ENCODE peak calls at places on chromosomes 13 and 19, in seven cellular contexts. One of them, this sample, is unnamed.

GRCh38 chr19:46946090-46946489 is 73.5 kb upstream of the NPAS1 start:
- DNase-seq in HT1080: no peak
- DNase-seq in Karpas-422: no peak
- DNase-seq in hippocampal formation: no peak
- DNase-seq in mucosa of descending colon: no peak
- DNase-seq in upper lobe of right lung: no peak
- DNase-seq in H9: no peak
- DNase-seq in this sample: no peak

GRCh38 chr13:78659450-78660110 is 625 bp upstream of the OBI1 start:
- DNase-seq in HT1080: no peak
- DNase-seq in Karpas-422: no peak
- DNase-seq in hippocampal formation: no peak
- DNase-seq in mucosa of descending colon: no peak
- DNase-seq in upper lobe of right lung: no peak
- DNase-seq in H9: no peak
- DNase-seq in this sample: no peak

GRCh38 chr19:17454579-17454978 is 6.1 kb upstream of the TMEM221 start:
- DNase-seq in HT1080: no peak
- DNase-seq in Karpas-422: no peak
- DNase-seq in hippocampal formation: no peak
- DNase-seq in mucosa of descending colon: no peak
- DNase-seq in upper lobe of right lung: no peak
- DNase-seq in H9: peak
- DNase-seq in this sample: peak

GRCh38 chr13:26155568-26155967 is 66.5 kb downstream of the RNF6 start:
- DNase-seq in HT1080: no peak
- DNase-seq in Karpas-422: no peak
- DNase-seq in hippocampal formation: no peak
- DNase-seq in mucosa of descending colon: no peak
- DNase-seq in upper lobe of right lung: no peak
- DNase-seq in H9: no peak
- DNase-seq in this sample: no peak

GRCh38 chr19:50669319-50670101 is 20.3 kb downstream of the C19orf81 start:
- DNase-seq in HT1080: no peak
- DNase-seq in Karpas-422: peak
- DNase-seq in hippocampal formation: no peak
- DNase-seq in mucosa of descending colon: no peak
- DNase-seq in upper lobe of right lung: no peak
- DNase-seq in H9: no peak
- DNase-seq in this sample: peak

GRCh38 chr19:13398780-13399726 is 107.2 kb downstream of the CACNA1A start:
- DNase-seq in HT1080: peak
- DNase-seq in Karpas-422: no peak
- DNase-seq in hippocampal formation: no peak
- DNase-seq in mucosa of descending colon: no peak
- DNase-seq in upper lobe of right lung: no peak
- DNase-seq in H9: no peak
- DNase-seq in this sample: no peak

GRCh38 chr13:110985570-110985969 is 70.7 kb upstream of the ANKRD10 start:
- DNase-seq in HT1080: no peak
- DNase-seq in Karpas-422: no peak
- DNase-seq in hippocampal formation: no peak
- DNase-seq in mucosa of descending colon: no peak
- DNase-seq in upper lobe of right lung: no peak
- DNase-seq in H9: no peak
- DNase-seq in this sample: no peak

GRCh38 chr19:11321206-11322126 is 18.0 kb downstream of the RAB3D start:
- DNase-seq in HT1080: no peak
- DNase-seq in Karpas-422: peak
- DNase-seq in hippocampal formation: no peak
- DNase-seq in mucosa of descending colon: peak
- DNase-seq in upper lobe of right lung: no peak
- DNase-seq in H9: no peak
- DNase-seq in this sample: no peak

GRCh38 chr13:99347335-99347878 is 40.2 kb upstream of the GPR183 start:
- DNase-seq in HT1080: no peak
- DNase-seq in Karpas-422: no peak
- DNase-seq in hippocampal formation: no peak
- DNase-seq in mucosa of descending colon: no peak
- DNase-seq in upper lobe of right lung: no peak
- DNase-seq in H9: no peak
- DNase-seq in this sample: no peak

GRCh38 chr13:93740334-93740733 is 513.7 kb downstream of the GPC6 start:
- DNase-seq in HT1080: no peak
- DNase-seq in Karpas-422: no peak
- DNase-seq in hippocampal formation: no peak
- DNase-seq in mucosa of descending colon: no peak
- DNase-seq in upper lobe of right lung: no peak
- DNase-seq in H9: no peak
- DNase-seq in this sample: no peak

GRCh38 chr19:30920238-30920637 is 429.0 kb downstream of the TSHZ3 start:
- DNase-seq in HT1080: no peak
- DNase-seq in Karpas-422: no peak
- DNase-seq in hippocampal formation: no peak
- DNase-seq in mucosa of descending colon: no peak
- DNase-seq in upper lobe of right lung: no peak
- DNase-seq in H9: no peak
- DNase-seq in this sample: no peak

GRCh38 chr19:49635530-49636229 is 4.3 kb downstream of the RRAS start:
- DNase-seq in HT1080: no peak
- DNase-seq in Karpas-422: no peak
- DNase-seq in hippocampal formation: no peak
- DNase-seq in mucosa of descending colon: no peak
- DNase-seq in upper lobe of right lung: no peak
- DNase-seq in H9: no peak
- DNase-seq in this sample: peak

GRCh38 chr13:100234524-100235136 is 145.7 kb downstream of the PCCA start:
- DNase-seq in HT1080: peak
- DNase-seq in Karpas-422: no peak
- DNase-seq in hippocampal formation: no peak
- DNase-seq in mucosa of descending colon: no peak
- DNase-seq in upper lobe of right lung: no peak
- DNase-seq in H9: no peak
- DNase-seq in this sample: no peak

GRCh38 chr19:35545855-35546381 is 492 bp downstream of the TMEM147 start:
- DNase-seq in HT1080: peak
- DNase-seq in Karpas-422: peak
- DNase-seq in hippocampal formation: no peak
- DNase-seq in mucosa of descending colon: peak
- DNase-seq in upper lobe of right lung: peak
- DNase-seq in H9: no peak
- DNase-seq in this sample: peak

GRCh38 chr13:101757446-101758039 is 305.1 kb downstream of the ITGBL1 start:
- DNase-seq in HT1080: peak
- DNase-seq in Karpas-422: peak
- DNase-seq in hippocampal formation: no peak
- DNase-seq in mucosa of descending colon: no peak
- DNase-seq in upper lobe of right lung: no peak
- DNase-seq in H9: no peak
- DNase-seq in this sample: no peak

GRCh38 chr19:17117250-17117789 is 41.7 kb downstream of the MYO9B start:
- DNase-seq in HT1080: no peak
- DNase-seq in Karpas-422: no peak
- DNase-seq in hippocampal formation: no peak
- DNase-seq in mucosa of descending colon: no peak
- DNase-seq in upper lobe of right lung: no peak
- DNase-seq in H9: no peak
- DNase-seq in this sample: peak

GRCh38 chr19:30254214-30254613 is 118.0 kb upstream of the ZNF536 start:
- DNase-seq in HT1080: no peak
- DNase-seq in Karpas-422: no peak
- DNase-seq in hippocampal formation: no peak
- DNase-seq in mucosa of descending colon: no peak
- DNase-seq in upper lobe of right lung: no peak
- DNase-seq in H9: no peak
- DNase-seq in this sample: no peak

GRCh38 chr13:107067381-107067780 is 499.4 kb upstream of the ARGLU1 start:
- DNase-seq in HT1080: no peak
- DNase-seq in Karpas-422: no peak
- DNase-seq in hippocampal formation: no peak
- DNase-seq in mucosa of descending colon: no peak
- DNase-seq in upper lobe of right lung: no peak
- DNase-seq in H9: no peak
- DNase-seq in this sample: no peak

GRCh38 chr19:38019427-38019724 is 112.4 kb downstream of the SIPA1L3 start:
- DNase-seq in HT1080: no peak
- DNase-seq in Karpas-422: no peak
- DNase-seq in hippocampal formation: no peak
- DNase-seq in mucosa of descending colon: no peak
- DNase-seq in upper lobe of right lung: no peak
- DNase-seq in H9: no peak
- DNase-seq in this sample: no peak

GRCh38 chr13:42022796-42023493 is 25.5 kb upstream of the DGKH start:
- DNase-seq in HT1080: no peak
- DNase-seq in Karpas-422: no peak
- DNase-seq in hippocampal formation: no peak
- DNase-seq in mucosa of descending colon: no peak
- DNase-seq in upper lobe of right lung: no peak
- DNase-seq in H9: no peak
- DNase-seq in this sample: no peak

GRCh38 chr13:37484056-37484455 is 114.5 kb downstream of the POSTN start:
- DNase-seq in HT1080: no peak
- DNase-seq in Karpas-422: no peak
- DNase-seq in hippocampal formation: no peak
- DNase-seq in mucosa of descending colon: no peak
- DNase-seq in upper lobe of right lung: no peak
- DNase-seq in H9: no peak
- DNase-seq in this sample: no peak

GRCh38 chr13:62194371-62194770 is 778.7 kb upstream of the PCDH20 start:
- DNase-seq in HT1080: no peak
- DNase-seq in Karpas-422: no peak
- DNase-seq in hippocampal formation: no peak
- DNase-seq in mucosa of descending colon: no peak
- DNase-seq in upper lobe of right lung: no peak
- DNase-seq in H9: no peak
- DNase-seq in this sample: no peak

GRCh38 chr19:54609356-54609791 is 15.9 kb downstream of the LILRA1 start:
- DNase-seq in HT1080: no peak
- DNase-seq in Karpas-422: no peak
- DNase-seq in hippocampal formation: no peak
- DNase-seq in mucosa of descending colon: no peak
- DNase-seq in upper lobe of right lung: no peak
- DNase-seq in H9: no peak
- DNase-seq in this sample: no peak

GRCh38 chr19:6324757-6325156 is 8.7 kb downstream of the ACER1 start:
- DNase-seq in HT1080: no peak
- DNase-seq in Karpas-422: no peak
- DNase-seq in hippocampal formation: no peak
- DNase-seq in mucosa of descending colon: no peak
- DNase-seq in upper lobe of right lung: no peak
- DNase-seq in H9: no peak
- DNase-seq in this sample: no peak

GRCh38 chr19:871446-872265 is 12.2 kb downstream of the CFD start:
- DNase-seq in HT1080: no peak
- DNase-seq in Karpas-422: no peak
- DNase-seq in hippocampal formation: no peak
- DNase-seq in mucosa of descending colon: no peak
- DNase-seq in upper lobe of right lung: no peak
- DNase-seq in H9: peak
- DNase-seq in this sample: peak

GRCh38 chr13:75704194-75704941 is 68.2 kb downstream of the LMO7 start:
- DNase-seq in HT1080: no peak
- DNase-seq in Karpas-422: no peak
- DNase-seq in hippocampal formation: no peak
- DNase-seq in mucosa of descending colon: no peak
- DNase-seq in upper lobe of right lung: no peak
- DNase-seq in H9: no peak
- DNase-seq in this sample: no peak

GRCh38 chr19:46356670-46357055 is 9.8 kb downstream of the PPP5C start:
- DNase-seq in HT1080: no peak
- DNase-seq in Karpas-422: no peak
- DNase-seq in hippocampal formation: no peak
- DNase-seq in mucosa of descending colon: no peak
- DNase-seq in upper lobe of right lung: no peak
- DNase-seq in H9: no peak
- DNase-seq in this sample: no peak

GRCh38 chr13:69545500-69546025 is 562.1 kb upstream of the ATXN8OS start:
- DNase-seq in HT1080: no peak
- DNase-seq in Karpas-422: no peak
- DNase-seq in hippocampal formation: no peak
- DNase-seq in mucosa of descending colon: no peak
- DNase-seq in upper lobe of right lung: no peak
- DNase-seq in H9: no peak
- DNase-seq in this sample: no peak

GRCh38 chr19:49327878-49328544 is 3.0 kb upstream of the SLC6A16 start:
- DNase-seq in HT1080: peak
- DNase-seq in Karpas-422: peak
- DNase-seq in hippocampal formation: no peak
- DNase-seq in mucosa of descending colon: no peak
- DNase-seq in upper lobe of right lung: peak
- DNase-seq in H9: peak
- DNase-seq in this sample: peak

GRCh38 chr19:1699998-1700732 is 47.8 kb upstream of the TCF3 start:
- DNase-seq in HT1080: no peak
- DNase-seq in Karpas-422: no peak
- DNase-seq in hippocampal formation: no peak
- DNase-seq in mucosa of descending colon: no peak
- DNase-seq in upper lobe of right lung: no peak
- DNase-seq in H9: no peak
- DNase-seq in this sample: peak

GRCh38 chr13:43787518-43787891 is 733 bp upstream of the ENOX1 start:
- DNase-seq in HT1080: peak
- DNase-seq in Karpas-422: no peak
- DNase-seq in hippocampal formation: no peak
- DNase-seq in mucosa of descending colon: no peak
- DNase-seq in upper lobe of right lung: no peak
- DNase-seq in H9: no peak
- DNase-seq in this sample: no peak

GRCh38 chr13:105474983-105475382 is 1060.5 kb downstream of the EFNB2 start:
- DNase-seq in HT1080: no peak
- DNase-seq in Karpas-422: no peak
- DNase-seq in hippocampal formation: no peak
- DNase-seq in mucosa of descending colon: no peak
- DNase-seq in upper lobe of right lung: no peak
- DNase-seq in H9: no peak
- DNase-seq in this sample: peak

GRCh38 chr19:31641591-31641990 is 292.4 kb upstream of the TSHZ3 start:
- DNase-seq in HT1080: peak
- DNase-seq in Karpas-422: no peak
- DNase-seq in hippocampal formation: no peak
- DNase-seq in mucosa of descending colon: no peak
- DNase-seq in upper lobe of right lung: no peak
- DNase-seq in H9: no peak
- DNase-seq in this sample: no peak

GRCh38 chr13:40639226-40639681 is 27.2 kb downstream of the FOXO1 start:
- DNase-seq in HT1080: peak
- DNase-seq in Karpas-422: no peak
- DNase-seq in hippocampal formation: no peak
- DNase-seq in mucosa of descending colon: no peak
- DNase-seq in upper lobe of right lung: no peak
- DNase-seq in H9: no peak
- DNase-seq in this sample: no peak